ENCODE peak calls at places on chromosomes 5 and 9, in seven cellular contexts. M is H1, N is SK-N-SH, B is K562, X is GM12878, V is HepG2, U is HCT116. O is an unnamed sample.
A peak's percentile ranks its signal among the peaks of the same experiment; 100 is the strongest.

GRCh38 chr5:38207343-38207742 is 51.0 kb upstream of the EGFLAM start:
- DNase-seq in X (no peak), B (no peak), V (peak; percentile 16), U (peak; percentile 31), M (no peak), N (no peak), O (no peak)

GRCh38 chr9:6969805-6970204 is 212.0 kb downstream of the KDM4C start:
- DNase-seq in X (no peak), N (no peak), B (no peak), V (no peak), U (no peak), M (no peak), O (no peak)

GRCh38 chr9:20315672-20316071 is 306.6 kb downstream of the MLLT3 start:
- DNase-seq in N (no peak), B (no peak), U (no peak), M (no peak), V (no peak), X (no peak), O (no peak)

GRCh38 chr5:179986328-179986727 is 78.6 kb upstream of the TBC1D9B start:
- DNase-seq in U (no peak), B (peak; percentile 29), M (no peak), V (no peak), X (no peak), N (no peak), O (no peak)

GRCh38 chr5:540215-541147 is 16.2 kb upstream of the SLC9A3 start:
- DNase-seq in M (no peak), V (no peak), U (no peak), N (no peak), X (no peak), B (no peak), O (no peak)

GRCh38 chr5:130034872-130035271 is 130.6 kb downstream of the CHSY3 start:
- DNase-seq in B (no peak), X (no peak), N (no peak), M (no peak), U (no peak), V (no peak), O (no peak)

GRCh38 chr5:180470966-180471582 is 23.1 kb upstream of the CNOT6 start:
- DNase-seq in M (peak; percentile 86), X (no peak), B (peak; percentile 72), N (peak; percentile 87), U (peak; percentile 32), V (peak; percentile 25), O (peak; percentile 49)

GRCh38 chr5:57366744-57367143 is 115.9 kb downstream of the ACTBL2 start:
- DNase-seq in U (peak; percentile 95), X (no peak), B (no peak), V (peak; percentile 77), M (no peak), N (no peak), O (no peak)

GRCh38 chr5:113804264-113804663 is 290.8 kb downstream of the YTHDC2 start:
- DNase-seq in X (no peak), U (no peak), M (no peak), V (no peak), B (no peak), N (no peak), O (no peak)

GRCh38 chr9:37956904-37957663 is 53.2 kb upstream of the SLC25A51 start:
- DNase-seq in V (no peak), X (no peak), N (no peak), B (peak; percentile 81), U (no peak), M (no peak), O (no peak)

GRCh38 chr9:83441390-83441789 is 96.8 kb downstream of the FRMD3 start:
- DNase-seq in U (no peak), V (no peak), N (no peak), M (no peak), X (no peak), B (no peak), O (no peak)

GRCh38 chr9:115883467-115884329 is 269.9 kb upstream of the PAPPA start:
- DNase-seq in N (peak; percentile 19), M (no peak), B (peak; percentile 5), X (no peak), V (peak; percentile 55), U (peak; percentile 12), O (peak; percentile 28)

GRCh38 chr5:180314106-180314505 is 22.2 kb upstream of the MAPK9 start:
- DNase-seq in X (no peak), U (no peak), V (no peak), N (no peak), M (no peak), B (no peak), O (no peak)

GRCh38 chr5:135348920-135349319 is 50.1 kb downstream of the MACROH2A1 start:
- DNase-seq in V (no peak), U (no peak), M (no peak), X (no peak), N (no peak), B (no peak), O (no peak)

GRCh38 chr5:115709585-115709984 is 83.7 kb upstream of the TMED7 start:
- DNase-seq in X (no peak), B (no peak), N (no peak), M (no peak), U (no peak), V (no peak), O (no peak)

GRCh38 chr9:15606667-15607472 is 54.0 kb downstream of the CCDC171 start:
- DNase-seq in B (peak; percentile 28), X (no peak), M (no peak), V (peak; percentile 29), U (peak; percentile 22), N (peak; percentile 37), O (no peak)

GRCh38 chr5:2388005-2388361 is 363.5 kb downstream of the IRX2 start:
- DNase-seq in N (no peak), B (no peak), M (no peak), X (no peak), V (no peak), U (no peak), O (no peak)

GRCh38 chr5:60366489-60366888 is 333.5 kb downstream of the DEPDC1B start:
- DNase-seq in B (no peak), N (no peak), U (no peak), V (no peak), X (no peak), M (no peak), O (no peak)

GRCh38 chr5:89037090-89037489 is 154.1 kb upstream of the MEF2C start:
- DNase-seq in M (no peak), N (no peak), B (no peak), X (no peak), V (peak; percentile 2), U (no peak), O (no peak)

GRCh38 chr9:917730-918129 is 58.7 kb upstream of the DMRT3 start:
- DNase-seq in N (no peak), M (no peak), X (no peak), U (no peak), B (no peak), V (no peak), O (no peak)

GRCh38 chr9:130522233-130522808 is 57.1 kb upstream of the FUBP3 start:
- DNase-seq in X (no peak), B (peak; percentile 55), N (peak; percentile 58), U (no peak), V (no peak), M (peak; percentile 74), O (peak; percentile 88)

DNA sequence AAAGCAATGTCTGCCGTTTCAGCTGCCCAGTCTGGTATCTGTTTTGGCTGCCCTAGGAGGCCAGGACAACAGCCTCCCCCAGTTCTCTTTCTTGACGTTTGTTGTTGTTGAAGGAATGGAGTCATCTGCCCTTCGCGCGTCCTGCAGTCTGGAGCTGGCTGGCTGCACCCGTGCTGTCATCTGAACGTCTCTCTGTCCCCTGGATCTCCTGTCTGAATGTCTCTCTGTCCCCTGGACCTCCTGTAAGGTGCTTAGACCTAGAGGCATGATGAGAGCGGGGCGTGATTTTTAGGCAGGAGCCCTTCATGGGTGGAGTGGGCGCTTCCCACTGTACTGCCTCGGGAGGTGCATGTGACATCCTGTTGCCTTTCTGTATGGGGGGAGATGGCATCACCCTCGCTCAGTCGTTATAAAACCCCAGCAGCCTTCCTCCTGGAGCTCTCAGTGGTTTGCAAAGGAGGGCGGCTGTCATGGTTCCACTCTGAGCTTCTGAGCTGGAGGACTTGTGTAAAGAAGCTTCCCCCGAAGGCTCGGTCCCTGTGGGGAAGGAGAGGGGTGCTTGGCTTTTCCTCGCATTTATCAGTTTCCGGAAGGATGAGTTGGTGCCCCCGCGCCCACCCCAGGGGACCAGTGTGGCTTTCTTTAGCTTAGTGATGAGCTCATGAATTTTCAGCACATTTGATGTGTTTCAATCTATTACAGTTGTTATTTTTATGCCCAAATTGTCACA is 49.8 kb upstream of the OLFM1 start:
- DNase-seq in N (no peak), V (no peak), X (no peak), B (no peak), M (peak; percentile 27), U (no peak), O (no peak)
- H3K9ac ChIP-seq in N (no peak overlapping the region), V (no peak overlapping the region), X (no peak overlapping the region), B (no peak overlapping the region), M (no peak overlapping the region), U (no peak overlapping the region), O (no peak overlapping the region)

DNA sequence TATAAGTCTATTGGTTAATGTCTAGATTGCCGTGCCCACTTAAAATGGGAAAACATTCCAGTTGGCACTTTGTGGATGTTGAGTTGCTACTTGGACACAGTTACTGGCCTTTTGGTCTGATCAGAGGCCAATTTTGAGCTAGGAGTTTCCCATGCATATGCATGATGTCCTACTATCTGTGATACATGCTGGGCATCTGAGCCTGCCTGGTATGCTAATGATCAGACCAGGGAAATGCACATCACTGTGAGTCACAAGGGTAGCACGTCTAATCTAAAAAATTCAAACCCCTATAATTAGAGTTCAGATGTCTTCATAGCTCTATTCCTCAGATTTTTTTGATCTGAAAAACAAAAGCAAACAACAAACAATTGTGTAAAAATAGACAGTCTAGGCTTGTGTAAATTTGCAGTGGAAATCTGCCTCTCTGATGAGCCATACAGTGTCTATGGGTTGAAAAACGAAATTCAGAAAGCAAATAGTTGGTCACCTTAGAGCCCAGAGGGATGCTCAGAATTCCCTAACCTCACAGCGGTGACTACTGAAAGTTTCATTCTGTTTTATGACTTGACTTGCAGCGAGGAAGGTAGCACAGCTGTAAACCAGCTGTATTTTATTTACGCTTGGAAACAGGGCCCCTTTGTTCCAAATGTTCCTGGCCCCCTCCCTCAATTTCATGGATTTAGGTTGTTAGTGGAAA is 37.3 kb downstream of the PALM2AKAP2 start:
- DNase-seq in N (no peak), M (peak; percentile 47), B (no peak), U (no peak), V (no peak), X (no peak), O (no peak)
- TF ChIP-seq YY1 in N (no peak), M (no peak), B (no peak), U (no peak), V (no peak), X (no peak), O (no peak)

DNA sequence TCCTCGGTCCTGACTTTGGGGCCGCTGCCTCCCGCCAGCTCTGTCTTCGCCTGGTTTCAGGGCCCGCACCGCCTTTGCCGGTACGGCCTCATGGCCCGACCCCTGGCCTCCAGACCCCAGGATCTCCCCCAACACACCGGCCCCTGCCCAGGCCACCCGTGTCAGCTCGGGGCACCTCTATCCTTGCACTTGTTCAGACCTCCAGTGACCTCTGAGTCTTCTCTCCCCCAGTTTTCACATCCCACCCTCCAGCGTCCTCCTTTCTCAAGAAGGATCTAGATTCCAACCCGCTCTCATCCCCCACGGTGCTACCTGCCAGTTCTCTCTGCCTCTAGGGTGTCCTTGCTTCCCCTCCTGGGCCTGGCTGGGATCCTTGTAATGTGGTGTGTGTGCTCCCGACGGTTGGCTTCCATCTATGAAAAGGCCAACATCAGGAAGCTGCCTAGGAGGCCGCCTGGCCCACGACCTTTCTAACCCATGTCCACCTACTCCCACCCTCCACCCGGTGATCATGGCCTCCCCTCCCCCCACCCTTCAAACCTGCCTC is 61.1 kb downstream of the SPATA31C2 start:
- DNase-seq in B (no peak), M (no peak), V (no peak), N (no peak), U (no peak), X (no peak), O (no peak)
- H3K9ac ChIP-seq in B (no peak overlapping the region), M (peak overlapping the region; percentile 9), V (no peak overlapping the region), N (no peak overlapping the region), U (peak overlapping the region; percentile 61), X (no peak overlapping the region), O (peak overlapping the region; percentile 89)

GRCh38 chr9:14423816-14424261 is 109.9 kb upstream of the NFIB start:
- DNase-seq in M (no peak), V (no peak), N (no peak), B (no peak), U (no peak), X (no peak), O (peak; percentile 35)
- TF ChIP-seq YY1 in M (no peak), V (no peak), N (peak; percentile 18), B (no peak), U (no peak), X (no peak), O (no peak)

O was measured in NT2/D1.